ENCODE peak calls at places on chromosomes 13 and 19, in seven cellular contexts. One of them, this sample, is unnamed. For H3K4me1 and H3K27me3, the result is how much of the 10 kb centered on the place peaks cover.

GRCh38 chr13:48642061-48642460 is 11.7 kb upstream of the CYSLTR2 start:
- DNase-seq in tibial nerve: no peak
- DNase-seq in endodermal cell: no peak
- DNase-seq in cardiac muscle cell: no peak
- DNase-seq in PC-3: no peak
- DNase-seq in pancreas: no peak
- DNase-seq in heart left ventricle: no peak
- DNase-seq in this sample: no peak

GRCh38 chr13:27037571-27037970 is 134.0 kb downstream of the USP12 start:
- DNase-seq in tibial nerve: no peak
- DNase-seq in endodermal cell: no peak
- DNase-seq in cardiac muscle cell: no peak
- DNase-seq in PC-3: no peak
- DNase-seq in pancreas: no peak
- DNase-seq in heart left ventricle: no peak
- DNase-seq in this sample: no peak

GRCh38 chr19:30968210-30968609 is 381.0 kb downstream of the TSHZ3 start:
- DNase-seq in tibial nerve: no peak
- DNase-seq in endodermal cell: peak
- DNase-seq in cardiac muscle cell: no peak
- DNase-seq in PC-3: no peak
- DNase-seq in pancreas: no peak
- DNase-seq in heart left ventricle: no peak
- DNase-seq in this sample: no peak

GRCh38 chr13:113103646-113104045 is 1.9 kb upstream of the F7 start:
- DNase-seq in tibial nerve: no peak
- DNase-seq in endodermal cell: no peak
- DNase-seq in cardiac muscle cell: no peak
- DNase-seq in PC-3: no peak
- DNase-seq in pancreas: peak
- DNase-seq in heart left ventricle: no peak
- DNase-seq in this sample: no peak

GRCh38 chr19:32324631-32325215 is 20.7 kb upstream of the ZNF507 start:
- DNase-seq in tibial nerve: no peak
- DNase-seq in endodermal cell: no peak
- DNase-seq in cardiac muscle cell: no peak
- DNase-seq in PC-3: no peak
- DNase-seq in pancreas: no peak
- DNase-seq in heart left ventricle: no peak
- DNase-seq in this sample: no peak

GRCh38 chr13:23354520-23354919 is 79.0 kb downstream of the SACS start:
- DNase-seq in tibial nerve: no peak
- DNase-seq in endodermal cell: no peak
- DNase-seq in cardiac muscle cell: no peak
- DNase-seq in PC-3: no peak
- DNase-seq in pancreas: no peak
- DNase-seq in heart left ventricle: no peak
- DNase-seq in this sample: no peak

GRCh38 chr19:19615086-19615485 is 3.4 kb downstream of the PBX4 start:
- DNase-seq in tibial nerve: no peak
- DNase-seq in endodermal cell: no peak
- DNase-seq in cardiac muscle cell: no peak
- DNase-seq in PC-3: peak
- DNase-seq in pancreas: no peak
- DNase-seq in heart left ventricle: no peak
- DNase-seq in this sample: no peak

GRCh38 chr13:45325806-45326205 is 15.2 kb downstream of the TPT1 start:
- DNase-seq in tibial nerve: peak
- DNase-seq in endodermal cell: no peak
- DNase-seq in cardiac muscle cell: peak
- DNase-seq in PC-3: peak
- DNase-seq in pancreas: no peak
- DNase-seq in heart left ventricle: peak
- DNase-seq in this sample: no peak

GRCh38 chr13:50106559-50106958 is 91.3 kb downstream of the KCNRG start:
- DNase-seq in tibial nerve: no peak
- DNase-seq in endodermal cell: no peak
- DNase-seq in cardiac muscle cell: no peak
- DNase-seq in PC-3: no peak
- DNase-seq in pancreas: no peak
- DNase-seq in heart left ventricle: no peak
- DNase-seq in this sample: no peak

GRCh38 chr13:97275265-97275664 is 53.1 kb downstream of the MBNL2 start:
- DNase-seq in tibial nerve: no peak
- DNase-seq in endodermal cell: no peak
- DNase-seq in cardiac muscle cell: no peak
- DNase-seq in PC-3: peak
- DNase-seq in pancreas: no peak
- DNase-seq in heart left ventricle: no peak
- DNase-seq in this sample: no peak

GRCh38 chr13:112588490-112589297 is 741 bp upstream of the TUBGCP3 start:
- DNase-seq in tibial nerve: no peak
- DNase-seq in endodermal cell: no peak
- DNase-seq in cardiac muscle cell: no peak
- DNase-seq in PC-3: no peak
- DNase-seq in pancreas: no peak
- DNase-seq in heart left ventricle: no peak
- DNase-seq in this sample: no peak

GRCh38 chr19:31461814-31462539 is 112.7 kb upstream of the TSHZ3 start:
- DNase-seq in tibial nerve: no peak
- DNase-seq in endodermal cell: no peak
- DNase-seq in cardiac muscle cell: no peak
- DNase-seq in PC-3: no peak
- DNase-seq in pancreas: no peak
- DNase-seq in heart left ventricle: no peak
- DNase-seq in this sample: no peak

GRCh38 chr13:52786747-52787146 is 47.1 kb upstream of the CNMD start:
- DNase-seq in tibial nerve: no peak
- DNase-seq in endodermal cell: no peak
- DNase-seq in cardiac muscle cell: no peak
- DNase-seq in PC-3: peak
- DNase-seq in pancreas: no peak
- DNase-seq in heart left ventricle: no peak
- DNase-seq in this sample: no peak

GRCh38 chr13:28820099-28821051 is at the start of gene MTUS2:
- DNase-seq in tibial nerve: no peak
- DNase-seq in endodermal cell: peak
- DNase-seq in cardiac muscle cell: peak
- DNase-seq in PC-3: no peak
- DNase-seq in pancreas: peak
- DNase-seq in heart left ventricle: no peak
- DNase-seq in this sample: no peak

GRCh38 chr19:38744906-38745305 is 632 bp upstream of the CAPN12 start:
- DNase-seq in tibial nerve: no peak
- DNase-seq in endodermal cell: peak
- DNase-seq in cardiac muscle cell: no peak
- DNase-seq in PC-3: no peak
- DNase-seq in pancreas: no peak
- DNase-seq in heart left ventricle: no peak
- DNase-seq in this sample: peak

GRCh38 chr13:71625694-71626093 is 241.3 kb downstream of the DACH1 start:
- DNase-seq in tibial nerve: no peak
- DNase-seq in endodermal cell: no peak
- DNase-seq in cardiac muscle cell: no peak
- DNase-seq in PC-3: peak
- DNase-seq in pancreas: no peak
- DNase-seq in heart left ventricle: no peak
- DNase-seq in this sample: no peak

GRCh38 chr13:98428256-98428966 is 148.5 kb downstream of the STK24 start:
- DNase-seq in tibial nerve: no peak
- DNase-seq in endodermal cell: no peak
- DNase-seq in cardiac muscle cell: no peak
- DNase-seq in PC-3: no peak
- DNase-seq in pancreas: no peak
- DNase-seq in heart left ventricle: no peak
- DNase-seq in this sample: no peak

GRCh38 chr19:23273594-23274412 is 23.6 kb upstream of the ZNF724 start:
- DNase-seq in tibial nerve: peak
- DNase-seq in endodermal cell: peak
- DNase-seq in cardiac muscle cell: peak
- DNase-seq in PC-3: peak
- DNase-seq in pancreas: peak
- DNase-seq in heart left ventricle: peak
- DNase-seq in this sample: peak

GRCh38 chr19:43780706-43781525 is at the start of gene KCNN4:
- DNase-seq in tibial nerve: no peak
- DNase-seq in endodermal cell: no peak
- DNase-seq in cardiac muscle cell: no peak
- DNase-seq in PC-3: peak
- DNase-seq in pancreas: no peak
- DNase-seq in heart left ventricle: no peak
- DNase-seq in this sample: no peak

GRCh38 chr13:94479559-94480095 is at the start of gene DCT:
- DNase-seq in tibial nerve: no peak
- DNase-seq in endodermal cell: no peak
- DNase-seq in cardiac muscle cell: no peak
- DNase-seq in PC-3: no peak
- DNase-seq in pancreas: no peak
- DNase-seq in heart left ventricle: no peak
- DNase-seq in this sample: no peak

GRCh38 chr19:30567535-30568232 is 195.5 kb downstream of the ZNF536 start:
- DNase-seq in tibial nerve: no peak
- DNase-seq in endodermal cell: peak
- DNase-seq in cardiac muscle cell: no peak
- DNase-seq in PC-3: no peak
- DNase-seq in pancreas: no peak
- DNase-seq in heart left ventricle: no peak
- DNase-seq in this sample: no peak

GRCh38 chr13:105464249-105464648 is 1071.2 kb downstream of the EFNB2 start:
- DNase-seq in tibial nerve: no peak
- DNase-seq in endodermal cell: no peak
- DNase-seq in cardiac muscle cell: no peak
- DNase-seq in PC-3: no peak
- DNase-seq in pancreas: no peak
- DNase-seq in heart left ventricle: no peak
- DNase-seq in this sample: no peak
- H3K4me1 ChIP-seq in tibial nerve: under half
- H3K4me1 ChIP-seq in endodermal cell: under half
- H3K4me1 ChIP-seq in cardiac muscle cell: under half
- H3K4me1 ChIP-seq in PC-3: under half
- H3K4me1 ChIP-seq in pancreas: under half
- H3K4me1 ChIP-seq in heart left ventricle: under half
- H3K4me1 ChIP-seq in this sample: under half

DNA sequence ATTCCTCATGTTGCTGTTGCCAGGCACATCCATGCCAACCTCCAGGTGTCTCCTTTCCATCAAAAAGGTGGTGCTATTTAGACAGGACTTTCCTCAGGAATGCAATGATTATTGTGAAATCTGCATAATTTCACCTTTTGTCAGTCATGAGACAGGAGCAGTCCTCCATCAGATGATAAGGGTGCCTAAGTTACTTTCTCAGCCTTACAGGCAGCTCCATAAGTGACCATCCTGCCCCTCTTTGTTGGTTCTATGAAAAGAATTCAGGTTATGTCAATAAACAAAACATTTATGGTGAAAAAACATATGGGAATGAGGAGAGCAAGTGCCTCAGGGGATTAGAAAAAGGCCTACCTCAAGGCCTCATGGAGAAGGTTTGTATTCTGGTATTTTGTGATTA is 110.2 kb upstream of the DIAPH3 start:
- DNase-seq in tibial nerve: no peak
- DNase-seq in endodermal cell: no peak
- DNase-seq in cardiac muscle cell: no peak
- DNase-seq in PC-3: no peak
- DNase-seq in pancreas: no peak
- DNase-seq in heart left ventricle: no peak
- DNase-seq in this sample: no peak
- TF ChIP-seq CTCF in tibial nerve: no peak
- TF ChIP-seq CTCF in endodermal cell: no peak
- TF ChIP-seq CTCF in cardiac muscle cell: no peak
- TF ChIP-seq CTCF in PC-3: no peak
- TF ChIP-seq CTCF in pancreas: no peak
- TF ChIP-seq CTCF in heart left ventricle: no peak
- TF ChIP-seq CTCF in this sample: no peak

DNA sequence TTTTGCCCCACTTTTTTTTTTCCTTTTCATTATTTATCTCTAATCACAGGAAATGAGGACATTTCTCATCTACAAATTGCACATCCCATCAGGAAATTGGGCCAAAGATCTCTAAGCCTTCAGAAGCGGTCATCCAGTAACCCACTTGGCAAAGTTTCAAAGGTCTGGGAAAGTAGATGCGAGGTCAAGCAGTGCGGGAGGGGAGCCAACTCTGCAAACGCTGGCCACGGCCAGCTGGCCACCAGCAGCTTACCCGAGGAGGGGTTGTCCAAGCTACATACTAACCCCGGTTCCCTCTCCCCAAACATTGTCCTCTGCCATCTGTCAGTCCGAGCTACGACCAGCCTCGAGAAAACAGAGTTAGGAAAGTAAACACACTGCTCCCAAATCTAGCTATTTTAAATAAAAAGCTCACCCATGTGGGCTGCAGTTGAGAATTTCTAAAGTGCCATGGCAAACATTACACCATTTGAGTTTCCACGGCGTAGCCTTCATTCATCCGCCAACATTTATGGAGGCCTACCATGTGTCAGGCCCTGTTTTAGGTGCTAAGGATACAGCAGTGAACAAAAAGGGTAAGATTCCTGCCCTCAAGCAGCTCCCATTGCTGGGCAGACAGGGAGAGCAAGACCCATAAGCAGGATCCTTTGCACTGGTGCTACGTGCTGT is 11.5 kb downstream of the FFAR2 start:
- DNase-seq in tibial nerve: peak
- DNase-seq in endodermal cell: no peak
- DNase-seq in cardiac muscle cell: no peak
- DNase-seq in PC-3: no peak
- DNase-seq in pancreas: peak
- DNase-seq in heart left ventricle: peak
- DNase-seq in this sample: peak
- H3K27me3 ChIP-seq in tibial nerve: under half
- H3K27me3 ChIP-seq in endodermal cell: under half
- H3K27me3 ChIP-seq in cardiac muscle cell: under half
- H3K27me3 ChIP-seq in PC-3: under half
- H3K27me3 ChIP-seq in pancreas: under half
- H3K27me3 ChIP-seq in heart left ventricle: under half
- H3K27me3 ChIP-seq in this sample: under half

GRCh38 chr13:100523994-100524393 is 64.6 kb downstream of the GGACT start:
- DNase-seq in tibial nerve: no peak
- DNase-seq in endodermal cell: peak
- DNase-seq in cardiac muscle cell: no peak
- DNase-seq in PC-3: no peak
- DNase-seq in pancreas: no peak
- DNase-seq in heart left ventricle: no peak
- DNase-seq in this sample: no peak

GRCh38 chr13:100523437-100523836 is 65.2 kb downstream of the GGACT start:
- DNase-seq in tibial nerve: no peak
- DNase-seq in endodermal cell: peak
- DNase-seq in cardiac muscle cell: no peak
- DNase-seq in PC-3: no peak
- DNase-seq in pancreas: no peak
- DNase-seq in heart left ventricle: no peak
- DNase-seq in this sample: no peak

GRCh38 chr13:100527644-100528043 is 60.9 kb downstream of the GGACT start:
- DNase-seq in tibial nerve: no peak
- DNase-seq in endodermal cell: peak
- DNase-seq in cardiac muscle cell: no peak
- DNase-seq in PC-3: no peak
- DNase-seq in pancreas: no peak
- DNase-seq in heart left ventricle: no peak
- DNase-seq in this sample: no peak

GRCh38 chr13:100526299-100527030 is 62.1 kb downstream of the GGACT start:
- DNase-seq in tibial nerve: no peak
- DNase-seq in endodermal cell: peak
- DNase-seq in cardiac muscle cell: no peak
- DNase-seq in PC-3: no peak
- DNase-seq in pancreas: no peak
- DNase-seq in heart left ventricle: no peak
- DNase-seq in this sample: no peak

GRCh38 chr13:100525453-100526298 is 62.9 kb downstream of the GGACT start:
- DNase-seq in tibial nerve: no peak
- DNase-seq in endodermal cell: peak
- DNase-seq in cardiac muscle cell: peak
- DNase-seq in PC-3: no peak
- DNase-seq in pancreas: no peak
- DNase-seq in heart left ventricle: no peak
- DNase-seq in this sample: no peak
- H3K4me1 ChIP-seq in tibial nerve: under half
- H3K4me1 ChIP-seq in endodermal cell: under half
- H3K4me1 ChIP-seq in cardiac muscle cell: under half
- H3K4me1 ChIP-seq in PC-3: under half
- H3K4me1 ChIP-seq in pancreas: under half
- H3K4me1 ChIP-seq in heart left ventricle: under half
- H3K4me1 ChIP-seq in this sample: under half

This sample was measured in lower lobe of right lung.